ENCODE peak calls at places on chromosomes 1 and 21, in eight cellular contexts. P is breast epithelium, O is K562, H is lower leg skin, S is stomach, I is adrenal gland, G is HCT116, M is uterus. N is an unnamed sample.
A peak's percentile ranks its signal among the peaks of the same experiment; 100 is the strongest.

GRCh38 chr1:39960461-39960958 is 5.6 kb downstream of the MFSD2A start:
- DNase-seq in S (peak; percentile 84), M (no peak), I (no peak), G (no peak), P (peak; percentile 52), H (peak; percentile 91), O (no peak), N (peak; percentile 33)

GRCh38 chr21:23475518-23476189 is 2131.6 kb downstream of the MRPL39 start:
- DNase-seq in G (no peak), S (no peak), H (no peak), O (no peak), P (no peak), M (no peak), I (no peak), N (no peak)

GRCh38 chr1:101302831-101303511 is 66.2 kb downstream of the S1PR1 start:
- DNase-seq in M (no peak), S (no peak), O (no peak), P (no peak), G (no peak), H (no peak), I (peak; percentile 39), N (no peak)

GRCh38 chr1:179955731-179956130 is 1.1 kb downstream of the CEP350 start:
- DNase-seq in O (no peak), H (no peak), M (no peak), G (no peak), I (no peak), S (no peak), P (no peak), N (no peak)

GRCh38 chr21:33332143-33332542 is 7.4 kb downstream of the IFNAR1 start:
- DNase-seq in H (no peak), S (no peak), P (no peak), M (no peak), I (no peak), O (peak; percentile 47), G (no peak), N (no peak)

GRCh38 chr1:214660190-214660589 is 57.2 kb downstream of the CENPF start:
- DNase-seq in H (no peak), G (no peak), M (no peak), S (no peak), O (no peak), I (no peak), P (no peak), N (no peak)

GRCh38 chr21:36041910-36042309 is 18.4 kb downstream of the SETD4 start:
- DNase-seq in I (no peak), M (no peak), G (no peak), P (no peak), O (no peak), S (no peak), H (no peak), N (no peak)

GRCh38 chr1:175818929-175819328 is 75.5 kb upstream of the TNR start:
- DNase-seq in O (no peak), H (no peak), I (no peak), P (no peak), S (no peak), G (no peak), M (no peak), N (no peak)

GRCh38 chr1:28512058-28512611 is 6.3 kb downstream of the RCC1 start:
- DNase-seq in M (no peak), S (no peak), G (no peak), O (no peak), P (no peak), H (no peak), I (no peak), N (no peak)

GRCh38 chr21:14773777-14774345 is 227.7 kb upstream of the SAMSN1 start:
- DNase-seq in O (peak; percentile 76), S (peak; percentile 66), P (no peak), G (peak; percentile 29), H (no peak), I (peak; percentile 20), M (peak; percentile 19), N (no peak)

GRCh38 chr1:65994223-65994622 is 201.5 kb downstream of the PDE4B start:
- DNase-seq in H (no peak), S (no peak), I (no peak), P (no peak), O (no peak), G (no peak), M (no peak), N (no peak)

GRCh38 chr1:235004840-235005391 is 123.7 kb downstream of the TOMM20 start:
- DNase-seq in G (no peak), H (peak; percentile 34), M (no peak), O (no peak), I (no peak), S (no peak), P (no peak), N (no peak)

GRCh38 chr1:174364996-174365760 is 82.6 kb upstream of the GPR52 start:
- DNase-seq in H (no peak), S (no peak), M (no peak), P (no peak), G (no peak), O (no peak), I (no peak), N (no peak)

GRCh38 chr1:23558140-23558871 is 995 bp downstream of the ID3 start:
- DNase-seq in I (no peak), O (peak; percentile 92), H (peak; percentile 94), S (peak; percentile 73), M (peak; percentile 64), G (peak; percentile 54), P (no peak), N (no peak)
- TF ChIP-seq POLR2A in I (no peak), O (peak; percentile 73), H (no peak), S (no peak), M (no peak), G (no peak), P (no peak), N (no peak)

GRCh38 chr21:31684918-31685317 is 25.4 kb downstream of the SOD1 start:
- DNase-seq in G (no peak), H (no peak), P (no peak), O (no peak), S (no peak), I (no peak), M (no peak), N (no peak)

GRCh38 chr21:31682625-31683024 is 23.1 kb downstream of the SOD1 start:
- DNase-seq in H (no peak), I (no peak), M (no peak), G (no peak), P (no peak), S (no peak), O (no peak), N (no peak)

GRCh38 chr21:31687108-31687507 is 27.6 kb downstream of the SOD1 start:
- DNase-seq in O (no peak), M (no peak), P (no peak), G (no peak), H (no peak), S (no peak), I (no peak), N (no peak)

GRCh38 chr21:31686272-31686913 is 26.9 kb downstream of the SOD1 start:
- DNase-seq in S (no peak), I (no peak), O (no peak), M (no peak), G (no peak), P (no peak), H (no peak), N (no peak)

DNA sequence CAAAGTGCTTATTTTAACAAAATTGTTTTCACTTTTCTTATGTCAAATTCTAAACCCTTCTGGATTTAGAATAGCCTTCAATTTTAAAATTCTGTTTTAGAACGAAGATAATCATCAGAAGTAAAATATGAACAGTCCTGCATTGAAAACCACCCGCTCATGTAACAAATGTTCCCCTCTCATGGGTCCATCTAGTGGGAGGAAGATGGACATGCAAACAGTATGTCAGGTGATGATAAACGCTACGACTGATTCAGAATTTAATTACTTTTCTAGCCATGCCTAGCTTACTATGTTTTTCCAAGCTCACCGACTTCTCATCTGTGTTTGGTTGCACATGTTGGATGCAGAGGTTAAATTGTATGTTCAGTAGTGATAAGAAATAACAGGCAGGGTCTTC is 23.5 kb downstream of the SOD1 start:
- DNase-seq in I (no peak), O (no peak), H (no peak), P (no peak), G (no peak), M (no peak), S (no peak), N (no peak)
- TF ChIP-seq POLR2A in I (no peak), O (no peak), H (no peak), P (no peak), G (no peak), M (no peak), S (no peak), N (no peak)

GRCh38 chr1:151287341-151287699 is 5.2 kb downstream of the ZNF687 start:
- DNase-seq in H (no peak), S (no peak), G (no peak), O (no peak), M (no peak), I (no peak), P (no peak), N (no peak)

GRCh38 chr1:151287767-151288500 is 5.8 kb downstream of the ZNF687 start:
- DNase-seq in G (no peak), M (no peak), H (no peak), O (no peak), S (no peak), P (no peak), I (no peak), N (no peak)

GRCh38 chr1:151289991-151290708 is 8.1 kb downstream of the ZNF687 start:
- DNase-seq in G (no peak), P (no peak), S (no peak), H (peak; percentile 86), O (no peak), I (no peak), M (no peak), N (no peak)

GRCh38 chr1:151289080-151289935 is 7.2 kb downstream of the ZNF687 start:
- DNase-seq in O (no peak), I (no peak), H (no peak), M (no peak), S (no peak), G (no peak), P (no peak), N (no peak)

GRCh38 chr1:151288502-151288901 is 6.4 kb downstream of the ZNF687 start:
- DNase-seq in O (no peak), S (no peak), I (no peak), M (no peak), G (no peak), P (no peak), H (no peak), N (no peak)
- TF ChIP-seq POLR2A in O (no peak), S (no peak), I (no peak), M (no peak), G (no peak), P (no peak), H (no peak), N (no peak)

GRCh38 chr1:202858306-202858705 is 30.6 kb downstream of the RABIF start:
- DNase-seq in M (peak; percentile 82), P (no peak), H (peak; percentile 91), S (peak; percentile 30), O (no peak), G (no peak), I (peak; percentile 30), N (no peak)

GRCh38 chr1:202860744-202861419 is 28.1 kb downstream of the RABIF start:
- DNase-seq in O (peak; percentile 57), P (peak; percentile 76), I (peak; percentile 56), G (peak; percentile 38), S (peak; percentile 77), H (peak; percentile 86), M (peak; percentile 41), N (no peak)

GRCh38 chr1:202862672-202863560 is 26.0 kb downstream of the RABIF start:
- DNase-seq in O (no peak), S (no peak), I (no peak), H (no peak), G (no peak), M (no peak), P (no peak), N (no peak)

GRCh38 chr1:202858789-202859414 is 30.0 kb downstream of the RABIF start:
- DNase-seq in O (no peak), G (no peak), S (no peak), M (peak; percentile 43), I (no peak), H (no peak), P (no peak), N (no peak)

GRCh38 chr1:202861420-202862121 is 27.4 kb downstream of the RABIF start:
- DNase-seq in H (peak; percentile 98), I (peak; percentile 93), P (peak; percentile 89), G (peak; percentile 75), S (peak; percentile 93), M (peak; percentile 90), O (peak; percentile 97), N (peak; percentile 34)
- TF ChIP-seq POLR2A in H (no peak), I (no peak), P (no peak), G (peak; percentile 56), S (no peak), M (peak; percentile 46), O (peak; percentile 44), N (no peak)

N was measured in esophagus squamous epithelium.